ENCODE peak calls at places on chromosomes 11 and 22, in five cellular contexts. N is HepG2, H is H1, C is K562, V is GM12878. Y is an unnamed sample.

GRCh38 chr11:116310215-116310614 is 462.6 kb downstream of the BUD13 start:
- DNase-seq in N (no peak), H (no peak), C (no peak), V (no peak), Y (no peak)

GRCh38 chr11:106503901-106504300 is 426.4 kb downstream of the AASDHPPT start:
- DNase-seq in N (no peak), H (no peak), C (no peak), V (no peak), Y (no peak)

GRCh38 chr11:27217948-27218410 is 145.0 kb downstream of the CCDC34 start:
- DNase-seq in N (no peak), H (no peak), C (no peak), V (no peak), Y (no peak)

GRCh38 chr11:76656087-76656531 is 14.4 kb downstream of the LRRC32 start:
- DNase-seq in N (no peak), H (no peak), C (no peak), V (no peak), Y (no peak)

GRCh38 chr11:60947666-60948065 is 4.3 kb downstream of the SLC15A3 start:
- DNase-seq in N (no peak), H (no peak), C (no peak), V (no peak), Y (no peak)

GRCh38 chr22:43152355-43153071 is 1.2 kb downstream of the TSPO start:
- DNase-seq in N (no peak), H (no peak), C (no peak), V (no peak), Y (no peak)

GRCh38 chr22:21652547-21653545 is 10.7 kb downstream of the SDF2L1 start:
- DNase-seq in N (no peak), H (no peak), C (peak), V (no peak), Y (no peak)

GRCh38 chr22:49305215-49305965 is 522.3 kb downstream of the BRD1 start:
- DNase-seq in N (peak), H (peak), C (peak), V (no peak), Y (peak)

GRCh38 chr11:95487391-95487790 is 256.4 kb upstream of the SESN3 start:
- DNase-seq in N (no peak), H (no peak), C (no peak), V (peak), Y (no peak)

GRCh38 chr11:123742334-123742733 is 874 bp upstream of the ZNF202 start:
- DNase-seq in N (no peak), H (no peak), C (no peak), V (no peak), Y (no peak)

GRCh38 chr11:76682681-76683080 is 12.1 kb upstream of the LRRC32 start:
- DNase-seq in N (no peak), H (no peak), C (no peak), V (no peak), Y (no peak)

GRCh38 chr11:105152556-105152955 is 13.0 kb upstream of the CARD18 start:
- DNase-seq in N (no peak), H (no peak), C (no peak), V (no peak), Y (no peak)

GRCh38 chr11:86040919-86041318 is 28.0 kb downstream of the PICALM start:
- DNase-seq in N (no peak), H (no peak), C (no peak), V (no peak), Y (no peak)

GRCh38 chr11:76629133-76629852 is 41.3 kb downstream of the LRRC32 start:
- DNase-seq in N (no peak), H (no peak), C (no peak), V (peak), Y (no peak)

GRCh38 chr11:8760896-8761295 is 78.3 kb downstream of the RPL27A start:
- DNase-seq in N (no peak), H (no peak), C (no peak), V (no peak), Y (no peak)

GRCh38 chr11:85791326-85791990 is 19.5 kb downstream of the SYTL2 start:
- DNase-seq in N (no peak), H (no peak), C (no peak), V (no peak), Y (no peak)

GRCh38 chr11:111105566-111105965 is 140.0 kb upstream of the POU2AF2 start:
- DNase-seq in N (no peak), H (no peak), C (no peak), V (no peak), Y (no peak)

GRCh38 chr11:82906236-82906635 is 4.7 kb downstream of the DDIAS start:
- DNase-seq in N (peak), H (no peak), C (no peak), V (no peak), Y (peak)

GRCh38 chr22:43919106-43919965 is 4.3 kb upstream of the PNPLA3 start:
- DNase-seq in N (no peak), H (no peak), C (no peak), V (no peak), Y (no peak)

GRCh38 chr11:110972640-110973039 is 260.4 kb upstream of the ARHGAP20 start:
- DNase-seq in N (no peak), H (no peak), C (no peak), V (no peak), Y (no peak)

GRCh38 chr11:126090452-126090851 is 27.8 kb upstream of the CDON start:
- DNase-seq in N (no peak), H (no peak), C (no peak), V (no peak), Y (no peak)

GRCh38 chr11:34055218-34056000 is 3.9 kb downstream of the CAPRIN1 start:
- DNase-seq in N (no peak), H (no peak), C (no peak), V (no peak), Y (no peak)

GRCh38 chr11:117885777-117886176 is 9.3 kb upstream of the FXYD6 start:
- DNase-seq in N (peak), H (no peak), C (peak), V (no peak), Y (no peak)

GRCh38 chr22:27099896-27100295 is 442.5 kb downstream of the MIAT start:
- DNase-seq in N (no peak), H (no peak), C (no peak), V (no peak), Y (no peak)

GRCh38 chr11:63564056-63564784 is 1.0 kb upstream of the PLAAT2 start:
- DNase-seq in N (no peak), H (no peak), C (no peak), V (peak), Y (no peak)

GRCh38 chr22:43515902-43516301 is 104.1 kb downstream of the MPPED1 start:
- DNase-seq in N (no peak), H (no peak), C (peak), V (no peak), Y (no peak)

GRCh38 chr11:106619320-106619990 is 398.8 kb downstream of the GUCY1A2 start:
- DNase-seq in N (no peak), H (no peak), C (no peak), V (no peak), Y (no peak)

GRCh38 chr11:59174664-59175033 is 2.7 kb downstream of the DTX4 start:
- DNase-seq in N (peak), H (no peak), C (no peak), V (no peak), Y (no peak)

GRCh38 chr11:7609015-7609414 is 64.3 kb downstream of the CYB5R2 start:
- DNase-seq in N (no peak), H (no peak), C (no peak), V (no peak), Y (no peak)

GRCh38 chr11:69939551-69940245 is 120.5 kb upstream of the FGF3 start:
- DNase-seq in N (no peak), H (no peak), C (no peak), V (no peak), Y (no peak)

GRCh38 chr11:7202412-7202811 is 49.3 kb upstream of the SYT9 start:
- DNase-seq in N (no peak), H (no peak), C (no peak), V (no peak), Y (no peak)

GRCh38 chr11:18727499-18728236 is 1.7 kb upstream of the IGSF22 start:
- DNase-seq in N (peak), H (no peak), C (peak), V (no peak), Y (peak)

GRCh38 chr11:113314389-113315301 is at the start of gene TTC12:
- DNase-seq in N (peak), H (peak), C (peak), V (peak), Y (peak)

GRCh38 chr11:122772945-122773344 is 65.4 kb upstream of the CRTAM start:
- DNase-seq in N (no peak), H (no peak), C (no peak), V (no peak), Y (no peak)

GRCh38 chr22:36102995-36103394 is 57.6 kb downstream of the APOL3 start:
- DNase-seq in N (no peak), H (no peak), C (no peak), V (peak), Y (no peak)

GRCh38 chr11:12157241-12157661 is 46.9 kb downstream of the MICAL2 start:
- DNase-seq in N (no peak), H (no peak), C (no peak), V (no peak), Y (no peak)

GRCh38 chr22:47105085-47105484 is 342.6 kb downstream of the TBC1D22A start:
- DNase-seq in N (no peak), H (no peak), C (no peak), V (no peak), Y (no peak)

GRCh38 chr11:65700377-65700776 is 11.7 kb upstream of the KAT5 start:
- DNase-seq in N (no peak), H (no peak), C (no peak), V (no peak), Y (no peak)

GRCh38 chr11:65698205-65698604 is 13.8 kb upstream of the KAT5 start:
- DNase-seq in N (no peak), H (no peak), C (no peak), V (no peak), Y (no peak)

GRCh38 chr11:65695459-65696241 is 16.4 kb upstream of the KAT5 start:
- DNase-seq in N (peak), H (no peak), C (peak), V (no peak), Y (peak)

GRCh38 chr11:65699306-65699705 is 12.7 kb upstream of the KAT5 start:
- DNase-seq in N (no peak), H (no peak), C (no peak), V (no peak), Y (no peak)

DNA sequence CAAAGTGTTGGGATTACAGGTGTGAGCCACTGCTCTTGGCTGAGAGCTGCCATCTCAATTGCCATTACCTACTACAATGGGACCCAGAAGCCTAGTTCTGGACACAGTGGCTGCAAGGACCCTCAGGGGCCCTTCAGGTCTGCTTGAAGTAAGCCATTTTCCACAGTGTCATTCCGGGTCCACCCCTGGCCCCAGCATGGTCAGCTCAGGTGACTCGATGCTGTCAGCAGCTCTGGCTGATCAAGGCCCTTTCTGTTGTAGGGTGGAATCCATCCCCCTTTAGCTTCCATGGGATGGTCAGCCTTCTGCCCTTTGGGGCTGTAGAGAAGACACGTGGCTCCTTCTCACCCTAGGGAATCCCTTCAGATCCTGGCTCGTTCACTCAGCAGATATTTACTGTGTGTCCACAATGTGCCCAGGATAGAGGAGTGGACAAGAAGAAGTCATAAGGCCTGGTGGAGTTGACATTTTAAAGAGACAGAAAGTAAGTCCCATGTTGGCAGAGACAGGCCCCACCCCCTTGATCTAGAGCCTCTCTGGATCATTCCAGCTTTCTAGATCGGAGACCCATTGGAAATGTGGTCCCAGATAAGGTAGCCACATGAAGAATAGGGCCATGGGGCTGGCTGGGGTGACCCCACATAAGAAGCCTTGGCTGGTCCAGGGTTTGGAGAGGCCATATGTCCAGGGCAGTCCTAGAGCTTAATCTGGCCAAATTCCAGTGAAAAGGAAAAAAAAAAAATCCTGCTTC is 15.1 kb upstream of the KAT5 start:
- DNase-seq in N (no peak), H (no peak), C (peak), V (no peak), Y (no peak)
- TF ChIP-seq SRF in N (no peak), H (no peak), C (no peak), V (no peak), Y (no peak)

DNA sequence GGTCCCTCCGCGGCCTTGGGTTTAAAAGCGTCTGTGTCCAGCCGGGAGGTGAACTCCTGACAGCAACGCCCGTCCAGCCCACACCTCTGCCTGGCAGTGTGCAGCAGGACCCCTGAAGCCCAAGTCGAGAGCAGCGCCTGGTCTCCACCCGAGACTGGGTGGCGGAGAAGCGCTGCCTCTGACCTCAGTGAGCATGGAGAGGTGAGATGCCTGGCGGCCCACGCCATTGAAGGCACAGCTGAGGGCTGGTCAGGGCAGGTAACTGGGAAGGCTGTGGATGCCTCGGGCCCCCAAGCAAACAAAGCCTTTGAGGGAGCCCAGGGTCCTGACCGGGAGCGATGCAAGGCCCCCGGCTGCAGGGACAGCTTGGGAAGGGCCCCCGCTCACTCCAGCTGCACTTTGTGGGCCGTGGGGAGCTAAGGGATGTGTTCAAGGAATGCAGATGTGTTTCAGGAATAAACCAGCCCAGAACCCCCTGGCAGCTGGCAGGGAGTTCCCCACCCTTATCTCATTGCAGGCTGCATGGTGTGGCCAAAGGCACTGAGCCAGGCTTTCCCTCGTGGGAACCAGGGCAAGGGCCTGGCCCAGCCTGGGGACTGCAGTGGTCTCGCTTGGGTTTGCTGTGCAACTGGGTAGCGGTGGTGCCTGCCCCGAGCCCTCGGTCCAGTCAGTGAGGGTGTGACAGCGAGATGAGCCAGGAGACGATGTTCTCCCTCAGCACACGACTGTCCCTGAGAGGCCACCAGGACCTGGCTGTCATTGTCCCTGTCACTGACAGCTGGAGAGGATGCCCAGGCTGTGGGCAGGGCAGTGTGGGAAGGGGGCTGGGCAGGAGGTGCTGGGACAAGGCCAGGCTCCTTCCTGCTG is 92.5 kb downstream of the WNT7B start:
- DNase-seq in N (no peak), H (no peak), C (no peak), V (no peak), Y (no peak)
- TF ChIP-seq SRF in N (no peak), H (no peak), C (no peak), V (no peak), Y (no peak)

DNA sequence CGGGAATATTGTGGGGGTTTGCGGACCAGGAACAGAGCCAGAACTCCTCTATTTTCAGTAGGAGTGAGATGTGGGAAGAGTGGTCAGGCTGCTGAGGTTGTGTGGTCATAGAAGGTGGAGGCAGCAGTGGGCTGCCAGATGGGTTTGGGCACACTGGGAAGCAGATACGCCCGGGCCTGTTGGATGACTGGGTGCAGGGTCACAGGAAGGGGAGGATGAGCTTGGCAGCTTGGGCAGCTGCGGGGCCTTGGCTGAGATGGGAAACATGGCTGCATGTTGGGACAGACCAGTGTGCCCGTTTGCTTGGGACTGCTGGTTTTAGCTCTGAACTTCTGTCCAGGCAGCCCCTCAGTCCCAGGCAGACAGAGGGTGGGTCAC is 11.4 kb downstream of the SHANK3 start:
- DNase-seq in N (no peak), H (no peak), C (no peak), V (no peak), Y (no peak)
- TF ChIP-seq SRF in N (no peak), H (no peak), C (no peak), V (no peak), Y (no peak)

GRCh38 chr22:25051983-25052710 is 99.6 kb downstream of the KIAA1671 start:
- DNase-seq in N (peak), H (no peak), C (no peak), V (no peak), Y (no peak)
- TF ChIP-seq SRF in N (no peak), H (no peak), C (no peak), V (no peak), Y (no peak)

DNA sequence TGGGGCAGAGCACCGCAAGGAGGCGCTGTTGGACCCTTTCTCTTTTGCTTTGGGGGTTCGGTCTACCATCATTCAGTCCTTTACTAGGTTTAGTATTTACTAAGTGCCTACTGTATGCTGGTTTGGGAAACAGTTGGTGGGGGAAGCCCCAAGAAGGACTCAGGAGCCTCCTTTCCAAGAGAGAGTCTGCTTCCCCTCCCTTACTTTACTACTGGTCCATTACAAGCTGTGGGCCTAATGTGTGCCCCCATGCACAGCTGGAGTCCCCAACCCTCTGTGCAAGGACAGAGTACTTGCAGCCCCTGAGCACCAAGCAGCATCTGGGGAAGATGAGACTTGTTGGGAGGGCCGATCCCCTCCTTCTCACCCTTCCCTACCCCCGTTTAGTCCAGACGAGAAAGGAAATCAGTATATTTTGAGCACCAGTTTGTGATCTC is 876 bp upstream of the UBE2L6 start:
- DNase-seq in N (peak), H (peak), C (no peak), V (peak), Y (peak)
- TF ChIP-seq SRF in N (no peak), H (no peak), C (no peak), V (no peak), Y (no peak)

DNA sequence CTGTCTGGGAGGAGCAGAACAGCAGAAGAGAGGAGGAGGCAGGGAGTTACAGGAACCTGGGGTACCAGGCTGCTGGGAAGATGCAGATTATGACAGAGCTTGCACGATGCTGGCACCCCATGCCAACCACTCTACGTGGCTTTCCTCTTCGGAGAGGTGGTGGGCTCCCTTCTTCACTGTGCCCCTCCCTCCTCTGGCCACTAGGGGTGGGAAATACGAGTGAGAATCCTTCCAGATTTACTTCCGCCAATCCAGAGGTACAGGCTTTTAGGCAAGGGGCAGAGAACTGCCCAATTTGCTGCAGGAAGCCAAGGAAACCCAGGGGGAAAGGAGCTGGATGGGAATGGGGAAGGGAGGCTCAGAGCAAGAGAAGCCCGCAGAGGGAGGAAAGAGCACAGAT is 12.3 kb downstream of the HYOU1 start:
- DNase-seq in N (no peak), H (no peak), C (peak), V (no peak), Y (no peak)
- TF ChIP-seq SRF in N (no peak), H (no peak), C (no peak), V (no peak), Y (no peak)

GRCh38 chr11:3043315-3043871 is 13.8 kb downstream of the CARS1 start:
- DNase-seq in N (no peak), H (no peak), C (no peak), V (no peak), Y (no peak)

GRCh38 chr11:3044004-3044403 is 13.2 kb downstream of the CARS1 start:
- DNase-seq in N (no peak), H (no peak), C (no peak), V (no peak), Y (no peak)

GRCh38 chr11:3040881-3041280 is 16.3 kb downstream of the CARS1 start:
- DNase-seq in N (no peak), H (no peak), C (no peak), V (no peak), Y (no peak)

GRCh38 chr11:3042496-3043314 is 14.5 kb downstream of the CARS1 start:
- DNase-seq in N (no peak), H (no peak), C (no peak), V (no peak), Y (no peak)

GRCh38 chr11:3041699-3042098 is 15.5 kb downstream of the CARS1 start:
- DNase-seq in N (no peak), H (no peak), C (no peak), V (no peak), Y (no peak)
- TF ChIP-seq SRF in N (no peak), H (no peak), C (no peak), V (no peak), Y (no peak)

Y was measured in HCT116.